ENCODE peak calls at places on chromosomes 2 and 18, in seven cellular contexts. V is SK-N-SH; G is CD4-positive, CD25-positive, alpha-beta regulatory T cell; X is left ventricle myocardium inferior; K is brain microvascular endothelial cell; F is spleen; B is ovary. T is an unnamed sample. For H3K27me3, the result is how much of the 10 kb centered on the place peaks cover.

GRCh38 chr2:133658020-133658903 is 90.0 kb upstream of the NCKAP5 start:
- DNase-seq in V (no peak), F (no peak), G (no peak), B (no peak), X (no peak), K (peak), T (no peak)

GRCh38 chr2:96895709-96896651 is 26.1 kb upstream of the SEMA4C start:
- DNase-seq in B (peak), X (no peak), K (no peak), F (no peak), G (no peak), V (no peak), T (no peak)

GRCh38 chr18:59744271-59744721 is 47.1 kb upstream of the CCBE1 start:
- DNase-seq in X (no peak), B (no peak), K (peak), G (no peak), V (no peak), F (no peak), T (no peak)

GRCh38 chr2:30428827-30429461 is 18.1 kb upstream of the LCLAT1 start:
- DNase-seq in F (no peak), B (no peak), V (no peak), X (no peak), K (no peak), G (no peak), T (no peak)

GRCh38 chr2:127625146-127625943 is 20.6 kb upstream of the GPR17 start:
- DNase-seq in V (no peak), F (peak), X (no peak), K (no peak), B (no peak), G (no peak), T (no peak)

GRCh38 chr2:212777020-212777491 is 238.5 kb upstream of the ERBB4 start:
- DNase-seq in X (no peak), F (no peak), V (peak), G (no peak), K (peak), B (no peak), T (no peak)

GRCh38 chr18:13159579-13159978 is 59.0 kb upstream of the LDLRAD4 start:
- DNase-seq in V (peak), G (no peak), K (peak), X (no peak), B (no peak), F (no peak), T (no peak)

GRCh38 chr2:143975216-143975615 is 544.7 kb downstream of the ZEB2 start:
- DNase-seq in V (no peak), B (no peak), G (no peak), X (no peak), F (no peak), K (no peak), T (no peak)

GRCh38 chr18:61896767-61897166 is 4.0 kb upstream of the RNF152 start:
- DNase-seq in K (peak), X (peak), F (no peak), V (peak), G (no peak), B (no peak), T (peak)

GRCh38 chr2:104897515-104898184 is 43.7 kb downstream of the POU3F3 start:
- DNase-seq in X (no peak), F (no peak), B (no peak), K (no peak), G (no peak), V (no peak), T (no peak)

GRCh38 chr18:57803119-57803969 is at the start of gene ATP8B1:
- DNase-seq in V (peak), K (no peak), X (peak), B (peak), F (peak), G (no peak), T (no peak)

GRCh38 chr2:28725021-28725711 is 26.5 kb upstream of the PPP1CB start:
- DNase-seq in G (no peak), X (no peak), F (no peak), B (no peak), V (no peak), K (no peak), T (no peak)

GRCh38 chr2:62143696-62144095 is 52.2 kb upstream of the B3GNT2 start:
- DNase-seq in X (no peak), F (no peak), G (no peak), V (no peak), K (no peak), B (no peak), T (no peak)

GRCh38 chr2:166375736-166376487 is at the start of gene SCN9A:
- DNase-seq in F (peak), K (peak), G (no peak), V (peak), X (peak), B (peak), T (no peak)

GRCh38 chr2:110991951-110992350 is 128.8 kb upstream of the BCL2L11 start:
- DNase-seq in V (no peak), F (no peak), X (no peak), K (no peak), B (no peak), G (no peak), T (peak)

GRCh38 chr2:26938399-26938798 is 32.0 kb upstream of the MAPRE3 start:
- DNase-seq in B (no peak), K (no peak), X (no peak), V (no peak), G (no peak), F (no peak), T (no peak)

GRCh38 chr2:241036397-241036963 is 38.1 kb downstream of the SNED1 start:
- DNase-seq in X (no peak), K (no peak), V (no peak), B (no peak), G (peak), F (peak), T (peak)

GRCh38 chr2:69171070-69171811 is 158.3 kb downstream of the ANTXR1 start:
- DNase-seq in V (no peak), F (no peak), K (no peak), B (no peak), X (no peak), G (no peak), T (no peak)

GRCh38 chr2:242034996-242035814 is 165.7 kb downstream of the RTP5 start:
- DNase-seq in G (no peak), X (no peak), B (peak), V (no peak), F (peak), K (no peak), T (no peak)

GRCh38 chr2:235900631-235901030 is 267.6 kb downstream of the GBX2 start:
- DNase-seq in V (no peak), F (no peak), G (no peak), K (no peak), X (no peak), B (no peak), T (no peak)

GRCh38 chr2:25982273-25982967 is at the start of gene KIF3C:
- DNase-seq in K (peak), B (peak), F (peak), V (peak), G (peak), X (peak), T (no peak)

GRCh38 chr2:69213201-69213600 is 173.8 kb downstream of the GFPT1 start:
- DNase-seq in X (no peak), F (no peak), G (no peak), K (no peak), V (peak), B (no peak), T (peak)

GRCh38 chr18:46278481-46279465 is 174.6 kb downstream of the HAUS1 start:
- DNase-seq in G (no peak), X (no peak), K (peak), B (no peak), F (no peak), V (no peak), T (peak)

GRCh38 chr2:86825728-86826386 is 35.1 kb upstream of the CD8A start:
- DNase-seq in B (no peak), G (no peak), X (no peak), F (no peak), K (no peak), V (no peak), T (peak)

GRCh38 chr2:120320318-120320851 is 25.6 kb upstream of the INHBB start:
- DNase-seq in X (no peak), G (no peak), F (peak), V (no peak), K (no peak), B (no peak), T (no peak)

GRCh38 chr18:45449761-45450227 is 165.5 kb upstream of the SLC14A2 start:
- DNase-seq in K (peak), X (peak), V (peak), F (no peak), G (no peak), B (peak), T (peak)

GRCh38 chr18:13269599-13270011 is 51.0 kb downstream of the LDLRAD4 start:
- DNase-seq in B (peak), G (no peak), F (no peak), X (peak), V (no peak), K (no peak), T (no peak)

GRCh38 chr2:12702661-12703121 is 14.0 kb upstream of the TRIB2 start:
- DNase-seq in V (no peak), G (no peak), X (no peak), F (no peak), K (peak), B (no peak), T (peak)

GRCh38 chr2:29694741-29695140 is 226.6 kb downstream of the ALK start:
- DNase-seq in X (no peak), K (no peak), B (no peak), F (no peak), V (no peak), G (no peak), T (peak)

GRCh38 chr2:152717242-152718046 is at the start of gene PRPF40A:
- DNase-seq in B (peak), G (peak), F (peak), K (peak), X (peak), V (peak), T (peak)

GRCh38 chr2:9408641-9409151 is 14.6 kb downstream of the ITGB1BP1 start:
- DNase-seq in K (no peak), B (no peak), G (no peak), F (no peak), X (no peak), V (no peak), T (no peak)

GRCh38 chr2:103284750-103285149 is 522.9 kb downstream of the TMEM182 start:
- DNase-seq in X (no peak), K (no peak), F (no peak), B (no peak), V (no peak), G (no peak), T (no peak)

GRCh38 chr2:140775426-140775825 is 1355.4 kb downstream of the LRP1B start:
- DNase-seq in V (no peak), F (no peak), X (no peak), G (no peak), B (no peak), K (no peak), T (no peak)

GRCh38 chr2:204655101-204655500 is 109.8 kb downstream of the PARD3B start:
- DNase-seq in V (no peak), G (no peak), F (no peak), B (no peak), X (no peak), K (no peak), T (no peak)

GRCh38 chr2:109089602-109090300 is 39.3 kb upstream of the SH3RF3 start:
- DNase-seq in G (no peak), X (no peak), V (no peak), F (no peak), K (peak), B (no peak), T (peak)
- H3K27me3 ChIP-seq in G (under half), X (under half), V (under half), F (under half), K (under half), B (under half), T (under half)

DNA sequence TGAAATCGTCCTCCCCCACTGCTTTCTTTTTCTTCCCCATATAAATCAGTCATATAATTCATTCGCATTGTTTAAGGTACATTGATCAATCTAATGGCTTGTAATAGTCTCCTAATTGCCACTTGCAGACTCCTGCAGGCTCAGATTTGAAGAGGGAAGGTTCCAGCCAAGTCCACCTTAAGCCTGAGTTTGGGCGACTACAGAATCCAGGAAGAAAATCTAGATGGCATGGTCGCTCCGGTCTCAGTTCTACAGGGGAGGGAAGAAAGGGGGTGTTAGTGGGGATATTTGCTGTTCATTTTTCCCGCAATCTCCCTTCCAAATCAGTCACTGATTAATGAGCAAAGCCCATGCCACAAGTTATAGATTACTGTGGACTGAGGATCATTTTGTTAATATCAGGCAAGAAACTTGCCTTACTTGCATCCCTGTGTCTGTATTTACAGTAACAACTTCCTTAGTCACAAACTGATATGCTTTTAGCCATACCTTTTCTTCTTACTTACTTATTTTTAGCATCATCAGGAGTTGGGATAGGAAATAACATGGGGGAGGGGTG is 5.5 kb upstream of the SP9 start:
- DNase-seq in G (no peak), X (no peak), F (no peak), V (no peak), K (no peak), B (no peak), T (no peak)
- H3K27me3 ChIP-seq in G (half or more), X (half or more), F (half or more), V (half or more), K (half or more), B (under half), T (half or more)

GRCh38 chr2:197908191-197908590 is 103.8 kb downstream of the PLCL1 start:
- DNase-seq in K (no peak), X (no peak), G (no peak), B (no peak), V (no peak), F (no peak), T (no peak)
- H3K27me3 ChIP-seq in K (under half), X (under half), G (under half), B (under half), V (under half), F (under half), T (under half)

GRCh38 chr2:170822292-170822884 is 5.7 kb downstream of the GAD1 start:
- DNase-seq in X (no peak), B (no peak), G (no peak), F (peak), K (no peak), V (peak), T (no peak)

GRCh38 chr2:170820647-170821630 is 4.3 kb downstream of the GAD1 start:
- DNase-seq in G (no peak), X (no peak), K (no peak), B (no peak), F (no peak), V (no peak), T (no peak)

GRCh38 chr2:170819941-170820646 is 3.4 kb downstream of the GAD1 start:
- DNase-seq in K (no peak), G (no peak), X (no peak), F (peak), B (no peak), V (peak), T (no peak)

GRCh38 chr2:170822885-170823799 is 6.5 kb downstream of the GAD1 start:
- DNase-seq in F (peak), V (peak), K (no peak), G (no peak), B (no peak), X (no peak), T (no peak)

DNA sequence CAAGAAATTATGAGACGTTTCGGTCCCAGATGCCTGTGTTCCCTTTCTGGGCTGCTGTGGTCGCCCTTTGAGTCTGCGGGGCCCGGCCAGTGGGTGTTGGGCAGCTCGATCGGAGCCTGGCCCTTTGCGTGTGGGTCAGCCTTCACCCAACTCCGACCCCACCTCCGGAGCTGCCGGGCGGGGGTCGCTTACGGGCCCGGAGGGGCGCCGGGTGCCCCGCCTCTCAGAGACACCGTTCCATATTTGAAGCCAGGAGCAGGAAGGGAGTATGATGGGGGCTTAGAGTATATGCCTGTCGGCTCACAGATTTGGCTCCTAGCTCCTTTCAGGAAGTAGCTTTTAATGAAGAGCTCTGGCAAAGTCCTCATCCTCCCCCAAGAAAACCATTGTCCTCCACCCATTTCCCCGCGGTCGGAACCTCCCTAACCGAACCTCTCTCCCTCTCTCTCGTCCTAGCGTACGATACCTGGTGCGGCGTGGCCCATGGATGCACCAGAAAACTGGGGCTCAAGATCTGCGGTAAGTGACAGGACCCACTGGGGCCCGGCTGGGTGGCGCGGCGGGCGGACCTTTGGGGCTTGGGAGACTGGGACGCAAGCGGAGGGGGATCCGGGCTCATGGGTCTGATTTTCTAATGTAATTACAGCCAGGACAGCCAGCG is 5.1 kb downstream of the GAD1 start:
- DNase-seq in X (no peak), K (no peak), B (no peak), G (no peak), V (no peak), F (peak), T (no peak)
- H3K27me3 ChIP-seq in X (half or more), K (half or more), B (under half), G (under half), V (half or more), F (half or more), T (half or more)

GRCh38 chr2:85763132-85763531 is 9.3 kb downstream of the ATOH8 start:
- DNase-seq in G (no peak), K (no peak), B (no peak), V (no peak), F (no peak), X (no peak), T (no peak)

GRCh38 chr2:85761946-85762345 is 8.2 kb downstream of the ATOH8 start:
- DNase-seq in G (no peak), K (no peak), X (no peak), B (no peak), V (no peak), F (no peak), T (no peak)

GRCh38 chr2:85761512-85761944 is 7.7 kb downstream of the ATOH8 start:
- DNase-seq in B (no peak), V (no peak), K (no peak), F (no peak), X (no peak), G (no peak), T (no peak)

GRCh38 chr2:85765081-85765731 is 11.4 kb downstream of the ATOH8 start:
- DNase-seq in G (no peak), K (no peak), B (no peak), V (peak), F (no peak), X (no peak), T (no peak)

GRCh38 chr2:85763831-85764230 is 10.0 kb downstream of the ATOH8 start:
- DNase-seq in F (no peak), V (no peak), G (no peak), K (no peak), X (no peak), B (no peak), T (no peak)
- H3K27me3 ChIP-seq in F (under half), V (under half), G (under half), K (under half), X (under half), B (under half), T (under half)

DNA sequence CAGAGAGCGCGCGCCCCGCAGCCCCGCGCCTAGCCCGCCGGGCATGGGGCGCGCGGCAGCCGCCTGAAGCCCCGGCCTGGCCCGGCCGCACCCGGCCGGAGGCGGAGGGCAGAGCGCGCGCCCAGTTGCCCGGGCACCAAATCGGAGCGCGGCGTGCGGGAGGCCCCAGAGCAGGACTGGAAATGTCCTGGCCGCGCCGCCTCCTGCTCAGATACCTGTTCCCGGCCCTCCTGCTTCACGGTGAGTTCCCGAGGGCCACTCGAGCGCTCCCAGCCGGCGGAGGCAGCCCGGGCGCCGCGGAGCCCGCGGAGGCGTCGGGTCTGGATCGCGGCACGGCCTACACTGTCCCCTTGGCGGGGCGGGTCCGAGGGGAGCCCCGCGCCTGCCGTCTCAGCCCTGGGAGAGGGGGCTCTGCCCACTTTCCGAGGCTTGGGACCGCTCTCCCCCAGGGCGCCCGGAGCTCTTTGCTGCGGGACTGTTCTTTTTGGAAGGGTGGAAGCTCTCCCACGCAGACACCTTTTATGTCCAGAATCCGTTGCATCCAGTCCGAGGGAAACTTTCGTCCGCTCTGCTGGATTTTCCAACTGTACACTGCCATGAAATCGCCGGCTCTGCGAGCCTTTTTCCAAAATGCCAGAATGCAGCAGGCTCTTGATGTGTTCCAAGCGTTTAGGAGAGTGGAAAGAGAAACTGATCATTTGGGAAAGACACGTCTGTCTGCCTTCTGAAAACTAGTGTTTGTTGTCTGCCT is 540 bp downstream of the APCDD1 start:
- DNase-seq in V (no peak), F (no peak), G (no peak), B (peak), K (no peak), X (no peak), T (peak)
- H3K27me3 ChIP-seq in V (under half), F (half or more), G (under half), B (under half), K (half or more), X (under half), T (under half)

GRCh38 chr2:14285812-14286211 is 346.7 kb upstream of the LRATD1 start:
- DNase-seq in G (no peak), V (no peak), K (no peak), B (no peak), F (no peak), X (no peak), T (no peak)

GRCh38 chr2:14292964-14293363 is 339.6 kb upstream of the LRATD1 start:
- DNase-seq in B (no peak), V (no peak), X (no peak), G (no peak), K (no peak), F (no peak), T (no peak)

DNA sequence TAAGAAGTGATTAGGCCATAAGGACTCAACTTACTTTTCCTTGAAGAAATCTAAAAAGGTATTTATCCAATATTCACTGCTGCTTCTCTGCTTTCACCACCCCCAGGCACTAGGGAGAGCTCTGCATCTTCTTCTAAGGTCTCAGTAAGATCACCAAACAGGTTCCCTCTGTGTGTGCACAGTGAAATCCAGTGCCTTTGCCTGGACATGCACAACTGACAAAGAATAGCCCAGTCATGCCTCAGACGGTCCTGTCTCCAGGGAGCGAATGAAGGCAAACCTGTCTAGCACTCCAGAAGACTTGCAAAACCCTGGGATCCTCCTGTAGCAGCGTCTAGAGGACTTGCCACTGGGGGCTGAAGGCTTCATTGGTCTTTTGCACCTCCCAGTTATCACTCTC is 344.5 kb upstream of the LRATD1 start:
- DNase-seq in V (no peak), G (no peak), F (no peak), K (no peak), X (no peak), B (no peak), T (no peak)
- H3K27me3 ChIP-seq in V (under half), G (under half), F (under half), K (under half), X (under half), B (under half), T (under half)

T was measured in esophagus muscularis mucosa.